ENCODE peak calls at places on chromosome 6, in seven cellular contexts. One of them, this sample, is unnamed.

GRCh38 chr6:101705866-101706265 is 312.4 kb downstream of the GRIK2 start:
- DNase-seq in pancreas: no peak
- DNase-seq in GM06990: no peak
- DNase-seq in kidney epithelial cell: no peak
- DNase-seq in GM12865: no peak
- DNase-seq in hepatocyte: no peak
- DNase-seq in ovary: no peak
- DNase-seq in this sample: no peak

GRCh38 chr6:138572200-138572875 is 73.0 kb upstream of the NHSL1 start:
- DNase-seq in pancreas: peak
- DNase-seq in GM06990: no peak
- DNase-seq in kidney epithelial cell: peak
- DNase-seq in GM12865: no peak
- DNase-seq in hepatocyte: peak
- DNase-seq in ovary: peak
- DNase-seq in this sample: peak

GRCh38 chr6:168524644-168525043 is 83.7 kb downstream of the SMOC2 start:
- DNase-seq in pancreas: no peak
- DNase-seq in GM06990: no peak
- DNase-seq in kidney epithelial cell: no peak
- DNase-seq in GM12865: no peak
- DNase-seq in hepatocyte: no peak
- DNase-seq in ovary: no peak
- DNase-seq in this sample: no peak

GRCh38 chr6:140436023-140436811 is 1061.8 kb upstream of the CITED2 start:
- DNase-seq in pancreas: no peak
- DNase-seq in GM06990: no peak
- DNase-seq in kidney epithelial cell: peak
- DNase-seq in GM12865: no peak
- DNase-seq in hepatocyte: no peak
- DNase-seq in ovary: no peak
- DNase-seq in this sample: peak

GRCh38 chr6:4607026-4607704 is 169.0 kb upstream of the CDYL start:
- DNase-seq in pancreas: no peak
- DNase-seq in GM06990: no peak
- DNase-seq in kidney epithelial cell: peak
- DNase-seq in GM12865: peak
- DNase-seq in hepatocyte: no peak
- DNase-seq in ovary: peak
- DNase-seq in this sample: peak

GRCh38 chr6:150053450-150053849 is 15.5 kb downstream of the ULBP3 start:
- DNase-seq in pancreas: no peak
- DNase-seq in GM06990: no peak
- DNase-seq in kidney epithelial cell: no peak
- DNase-seq in GM12865: no peak
- DNase-seq in hepatocyte: no peak
- DNase-seq in ovary: no peak
- DNase-seq in this sample: no peak

GRCh38 chr6:32576261-32576660 is 13.4 kb downstream of the HLA-DRB1 start:
- DNase-seq in pancreas: no peak
- DNase-seq in GM06990: no peak
- DNase-seq in kidney epithelial cell: no peak
- DNase-seq in GM12865: no peak
- DNase-seq in hepatocyte: no peak
- DNase-seq in ovary: no peak
- DNase-seq in this sample: no peak

GRCh38 chr6:39830444-39830843 is 38.3 kb downstream of the DAAM2 start:
- DNase-seq in pancreas: no peak
- DNase-seq in GM06990: no peak
- DNase-seq in kidney epithelial cell: no peak
- DNase-seq in GM12865: no peak
- DNase-seq in hepatocyte: no peak
- DNase-seq in ovary: peak
- DNase-seq in this sample: no peak

GRCh38 chr6:56808871-56809359 is 146.0 kb upstream of the BEND6 start:
- DNase-seq in pancreas: no peak
- DNase-seq in GM06990: no peak
- DNase-seq in kidney epithelial cell: no peak
- DNase-seq in GM12865: no peak
- DNase-seq in hepatocyte: peak
- DNase-seq in ovary: no peak
- DNase-seq in this sample: peak

GRCh38 chr6:136926383-136926782 is 4.3 kb downstream of the SLC35D3 start:
- DNase-seq in pancreas: no peak
- DNase-seq in GM06990: no peak
- DNase-seq in kidney epithelial cell: no peak
- DNase-seq in GM12865: no peak
- DNase-seq in hepatocyte: no peak
- DNase-seq in ovary: no peak
- DNase-seq in this sample: no peak

GRCh38 chr6:45423901-45424627 is 46.3 kb upstream of the SUPT3H start:
- DNase-seq in pancreas: no peak
- DNase-seq in GM06990: no peak
- DNase-seq in kidney epithelial cell: no peak
- DNase-seq in GM12865: peak
- DNase-seq in hepatocyte: peak
- DNase-seq in ovary: peak
- DNase-seq in this sample: no peak

GRCh38 chr6:27791182-27791939 is 120.8 kb downstream of the OR2B2 start:
- DNase-seq in pancreas: peak
- DNase-seq in GM06990: peak
- DNase-seq in kidney epithelial cell: no peak
- DNase-seq in GM12865: peak
- DNase-seq in hepatocyte: peak
- DNase-seq in ovary: peak
- DNase-seq in this sample: peak

GRCh38 chr6:167948716-167949115 is 48.8 kb upstream of the KIF25 start:
- DNase-seq in pancreas: no peak
- DNase-seq in GM06990: no peak
- DNase-seq in kidney epithelial cell: no peak
- DNase-seq in GM12865: no peak
- DNase-seq in hepatocyte: no peak
- DNase-seq in ovary: no peak
- DNase-seq in this sample: peak

GRCh38 chr6:39335780-39336541 is 13.5 kb upstream of the KCNK16 start:
- DNase-seq in pancreas: no peak
- DNase-seq in GM06990: no peak
- DNase-seq in kidney epithelial cell: no peak
- DNase-seq in GM12865: peak
- DNase-seq in hepatocyte: no peak
- DNase-seq in ovary: no peak
- DNase-seq in this sample: peak

GRCh38 chr6:166313255-166314070 is 5.3 kb upstream of the PRR18 start:
- DNase-seq in pancreas: no peak
- DNase-seq in GM06990: peak
- DNase-seq in kidney epithelial cell: no peak
- DNase-seq in GM12865: peak
- DNase-seq in hepatocyte: peak
- DNase-seq in ovary: no peak
- DNase-seq in this sample: peak

GRCh38 chr6:152240983-152241766 is 396.0 kb downstream of the SYNE1 start:
- DNase-seq in pancreas: peak
- DNase-seq in GM06990: no peak
- DNase-seq in kidney epithelial cell: no peak
- DNase-seq in GM12865: no peak
- DNase-seq in hepatocyte: no peak
- DNase-seq in ovary: no peak
- DNase-seq in this sample: no peak

GRCh38 chr6:98272061-98272460 is 562.3 kb upstream of the POU3F2 start:
- DNase-seq in pancreas: no peak
- DNase-seq in GM06990: no peak
- DNase-seq in kidney epithelial cell: no peak
- DNase-seq in GM12865: no peak
- DNase-seq in hepatocyte: no peak
- DNase-seq in ovary: no peak
- DNase-seq in this sample: no peak

GRCh38 chr6:116047173-116047933 is 13.3 kb downstream of the FRK start:
- DNase-seq in pancreas: no peak
- DNase-seq in GM06990: no peak
- DNase-seq in kidney epithelial cell: no peak
- DNase-seq in GM12865: peak
- DNase-seq in hepatocyte: peak
- DNase-seq in ovary: no peak
- DNase-seq in this sample: peak

GRCh38 chr6:144023216-144023615 is 15.2 kb upstream of the PLAGL1 start:
- DNase-seq in pancreas: no peak
- DNase-seq in GM06990: no peak
- DNase-seq in kidney epithelial cell: no peak
- DNase-seq in GM12865: no peak
- DNase-seq in hepatocyte: no peak
- DNase-seq in ovary: no peak
- DNase-seq in this sample: no peak

GRCh38 chr6:109237082-109237985 is 142.0 kb downstream of the CEP57L1 start:
- DNase-seq in pancreas: no peak
- DNase-seq in GM06990: no peak
- DNase-seq in kidney epithelial cell: no peak
- DNase-seq in GM12865: no peak
- DNase-seq in hepatocyte: no peak
- DNase-seq in ovary: no peak
- DNase-seq in this sample: no peak

GRCh38 chr6:109238405-109238804 is 143.1 kb downstream of the CEP57L1 start:
- DNase-seq in pancreas: no peak
- DNase-seq in GM06990: no peak
- DNase-seq in kidney epithelial cell: no peak
- DNase-seq in GM12865: no peak
- DNase-seq in hepatocyte: no peak
- DNase-seq in ovary: no peak
- DNase-seq in this sample: no peak

GRCh38 chr6:109237986-109238329 is 142.7 kb downstream of the CEP57L1 start:
- DNase-seq in pancreas: no peak
- DNase-seq in GM06990: no peak
- DNase-seq in kidney epithelial cell: no peak
- DNase-seq in GM12865: no peak
- DNase-seq in hepatocyte: no peak
- DNase-seq in ovary: no peak
- DNase-seq in this sample: no peak

GRCh38 chr6:109235639-109236038 is 140.3 kb downstream of the CEP57L1 start:
- DNase-seq in pancreas: no peak
- DNase-seq in GM06990: no peak
- DNase-seq in kidney epithelial cell: no peak
- DNase-seq in GM12865: no peak
- DNase-seq in hepatocyte: no peak
- DNase-seq in ovary: no peak
- DNase-seq in this sample: no peak

GRCh38 chr6:109236140-109237081 is 141.1 kb downstream of the CEP57L1 start:
- DNase-seq in pancreas: peak
- DNase-seq in GM06990: no peak
- DNase-seq in kidney epithelial cell: no peak
- DNase-seq in GM12865: peak
- DNase-seq in hepatocyte: peak
- DNase-seq in ovary: no peak
- DNase-seq in this sample: no peak
- TF ChIP-seq CTCF in pancreas: no peak
- TF ChIP-seq CTCF in GM06990: peak
- TF ChIP-seq CTCF in kidney epithelial cell: no peak
- TF ChIP-seq CTCF in GM12865: peak
- TF ChIP-seq CTCF in hepatocyte: peak
- TF ChIP-seq CTCF in ovary: no peak
- TF ChIP-seq CTCF in this sample: no peak

GRCh38 chr6:24283043-24283985 is 74.5 kb downstream of the DCDC2 start:
- DNase-seq in pancreas: peak
- DNase-seq in GM06990: peak
- DNase-seq in kidney epithelial cell: peak
- DNase-seq in GM12865: peak
- DNase-seq in hepatocyte: peak
- DNase-seq in ovary: peak
- DNase-seq in this sample: peak
- H3K4me3 ChIP-seq in pancreas: no peak
- H3K4me3 ChIP-seq in GM06990: no peak
- H3K4me3 ChIP-seq in kidney epithelial cell: no peak
- H3K4me3 ChIP-seq in GM12865: no peak
- H3K4me3 ChIP-seq in hepatocyte: no peak
- H3K4me3 ChIP-seq in ovary: no peak
- H3K4me3 ChIP-seq in this sample: no peak

GRCh38 chr6:10391299-10391630 is 23.6 kb downstream of the TFAP2A start:
- DNase-seq in pancreas: no peak
- DNase-seq in GM06990: no peak
- DNase-seq in kidney epithelial cell: no peak
- DNase-seq in GM12865: no peak
- DNase-seq in hepatocyte: no peak
- DNase-seq in ovary: no peak
- DNase-seq in this sample: no peak
- TF ChIP-seq CTCF in pancreas: no peak
- TF ChIP-seq CTCF in GM06990: no peak
- TF ChIP-seq CTCF in kidney epithelial cell: no peak
- TF ChIP-seq CTCF in GM12865: no peak
- TF ChIP-seq CTCF in hepatocyte: no peak
- TF ChIP-seq CTCF in ovary: no peak
- TF ChIP-seq CTCF in this sample: no peak

GRCh38 chr6:127514396-127515227 is 4.5 kb downstream of the MTCL3 start:
- DNase-seq in pancreas: no peak
- DNase-seq in GM06990: peak
- DNase-seq in kidney epithelial cell: no peak
- DNase-seq in GM12865: no peak
- DNase-seq in hepatocyte: peak
- DNase-seq in ovary: no peak
- DNase-seq in this sample: peak
- H3K4me3 ChIP-seq in pancreas: no peak
- H3K4me3 ChIP-seq in GM06990: no peak
- H3K4me3 ChIP-seq in kidney epithelial cell: peak
- H3K4me3 ChIP-seq in GM12865: no peak
- H3K4me3 ChIP-seq in hepatocyte: peak
- H3K4me3 ChIP-seq in ovary: peak
- H3K4me3 ChIP-seq in this sample: peak

GRCh38 chr6:163327165-163327880 is 87.2 kb upstream of the QKI start:
- DNase-seq in pancreas: no peak
- DNase-seq in GM06990: no peak
- DNase-seq in kidney epithelial cell: no peak
- DNase-seq in GM12865: no peak
- DNase-seq in hepatocyte: no peak
- DNase-seq in ovary: no peak
- DNase-seq in this sample: no peak
- TF ChIP-seq CTCF in pancreas: no peak
- TF ChIP-seq CTCF in GM06990: no peak
- TF ChIP-seq CTCF in kidney epithelial cell: no peak
- TF ChIP-seq CTCF in GM12865: no peak
- TF ChIP-seq CTCF in hepatocyte: no peak
- TF ChIP-seq CTCF in ovary: no peak
- TF ChIP-seq CTCF in this sample: no peak